ENCODE peak calls at places on chromosomes 3 and 15, in eight cellular contexts. One of them, this sample, is unnamed.

GRCh38 chr3:24296441-24297205 is 198.0 kb downstream of the THRB start:
- DNase-seq in Karpas-422: peak; percentile 30
- DNase-seq in A549: no peak
- DNase-seq in endothelial cell of umbilical vein: no peak
- DNase-seq in K562: no peak
- DNase-seq in hepatocyte: no peak
- DNase-seq in osteoblast: no peak
- DNase-seq in neural progenitor cell: peak; percentile 16
- DNase-seq in this sample: no peak

GRCh38 chr3:62131620-62132019 is 241.7 kb downstream of the FEZF2 start:
- DNase-seq in K562: peak; percentile 28
- DNase-seq in osteoblast: no peak
- DNase-seq in hepatocyte: no peak
- DNase-seq in Karpas-422: peak; percentile 58
- DNase-seq in neural progenitor cell: peak; percentile 22
- DNase-seq in A549: peak; percentile 4
- DNase-seq in endothelial cell of umbilical vein: peak; percentile 47
- DNase-seq in this sample: no peak

GRCh38 chr3:4751057-4752051 is 227.9 kb upstream of the BHLHE40 start:
- DNase-seq in A549: peak; percentile 65
- DNase-seq in osteoblast: peak; percentile 87
- DNase-seq in hepatocyte: peak; percentile 74
- DNase-seq in Karpas-422: no peak
- DNase-seq in endothelial cell of umbilical vein: peak; percentile 92
- DNase-seq in neural progenitor cell: no peak
- DNase-seq in K562: no peak
- DNase-seq in this sample: no peak

GRCh38 chr3:150062492-150062891 is 91.8 kb upstream of the PFN2 start:
- DNase-seq in osteoblast: no peak
- DNase-seq in hepatocyte: peak; percentile 28
- DNase-seq in K562: no peak
- DNase-seq in neural progenitor cell: peak; percentile 31
- DNase-seq in endothelial cell of umbilical vein: no peak
- DNase-seq in Karpas-422: no peak
- DNase-seq in A549: no peak
- DNase-seq in this sample: no peak

GRCh38 chr3:27511724-27512422 is 27.7 kb upstream of the SLC4A7 start:
- DNase-seq in hepatocyte: no peak
- DNase-seq in neural progenitor cell: peak; percentile 26
- DNase-seq in A549: no peak
- DNase-seq in endothelial cell of umbilical vein: no peak
- DNase-seq in Karpas-422: peak; percentile 29
- DNase-seq in osteoblast: no peak
- DNase-seq in K562: no peak
- DNase-seq in this sample: no peak

GRCh38 chr15:43102181-43102580 is 3.7 kb downstream of the UBR1 start:
- DNase-seq in K562: no peak
- DNase-seq in A549: no peak
- DNase-seq in hepatocyte: no peak
- DNase-seq in neural progenitor cell: no peak
- DNase-seq in endothelial cell of umbilical vein: no peak
- DNase-seq in osteoblast: no peak
- DNase-seq in Karpas-422: no peak
- DNase-seq in this sample: no peak

GRCh38 chr3:72977060-72977459 is 19.6 kb upstream of the PPP4R2 start:
- DNase-seq in hepatocyte: no peak
- DNase-seq in K562: no peak
- DNase-seq in osteoblast: no peak
- DNase-seq in endothelial cell of umbilical vein: no peak
- DNase-seq in Karpas-422: no peak
- DNase-seq in neural progenitor cell: no peak
- DNase-seq in A549: no peak
- DNase-seq in this sample: no peak

GRCh38 chr3:126924458-126924857 is 58.5 kb upstream of the PLXNA1 start:
- DNase-seq in osteoblast: no peak
- DNase-seq in Karpas-422: no peak
- DNase-seq in K562: no peak
- DNase-seq in hepatocyte: no peak
- DNase-seq in endothelial cell of umbilical vein: no peak
- DNase-seq in A549: no peak
- DNase-seq in neural progenitor cell: no peak
- DNase-seq in this sample: no peak

GRCh38 chr3:128312271-128312670 is 154.4 kb downstream of the DNAJB8 start:
- DNase-seq in K562: no peak
- DNase-seq in A549: no peak
- DNase-seq in hepatocyte: no peak
- DNase-seq in osteoblast: no peak
- DNase-seq in Karpas-422: no peak
- DNase-seq in neural progenitor cell: no peak
- DNase-seq in endothelial cell of umbilical vein: no peak
- DNase-seq in this sample: no peak

GRCh38 chr3:149628957-149629670 is 28.7 kb downstream of the WWTR1 start:
- DNase-seq in osteoblast: no peak
- DNase-seq in A549: no peak
- DNase-seq in hepatocyte: no peak
- DNase-seq in endothelial cell of umbilical vein: no peak
- DNase-seq in neural progenitor cell: no peak
- DNase-seq in K562: no peak
- DNase-seq in Karpas-422: no peak
- DNase-seq in this sample: no peak

GRCh38 chr3:86937306-86937791 is 53.6 kb downstream of the VGLL3 start:
- DNase-seq in A549: no peak
- DNase-seq in neural progenitor cell: no peak
- DNase-seq in hepatocyte: peak; percentile 38
- DNase-seq in K562: no peak
- DNase-seq in endothelial cell of umbilical vein: no peak
- DNase-seq in Karpas-422: no peak
- DNase-seq in osteoblast: peak; percentile 29
- DNase-seq in this sample: no peak

GRCh38 chr15:26921433-26921832 is 49.5 kb upstream of the GABRG3 start:
- DNase-seq in A549: no peak
- DNase-seq in hepatocyte: no peak
- DNase-seq in Karpas-422: no peak
- DNase-seq in neural progenitor cell: no peak
- DNase-seq in K562: no peak
- DNase-seq in endothelial cell of umbilical vein: no peak
- DNase-seq in osteoblast: no peak
- DNase-seq in this sample: no peak

GRCh38 chr3:184354121-184354728 is 7.2 kb downstream of the CLCN2 start:
- DNase-seq in neural progenitor cell: peak; percentile 69
- DNase-seq in Karpas-422: peak; percentile 89
- DNase-seq in hepatocyte: peak; percentile 66
- DNase-seq in K562: peak; percentile 73
- DNase-seq in endothelial cell of umbilical vein: peak; percentile 37
- DNase-seq in osteoblast: peak; percentile 95
- DNase-seq in A549: peak; percentile 29
- DNase-seq in this sample: peak; percentile 57

GRCh38 chr15:76285241-76285825 is 25.9 kb downstream of the ETFA start:
- DNase-seq in K562: peak; percentile 20
- DNase-seq in Karpas-422: peak; percentile 66
- DNase-seq in neural progenitor cell: no peak
- DNase-seq in A549: peak; percentile 53
- DNase-seq in osteoblast: peak; percentile 43
- DNase-seq in hepatocyte: no peak
- DNase-seq in endothelial cell of umbilical vein: peak; percentile 28
- DNase-seq in this sample: no peak

GRCh38 chr3:108342829-108343478 is 46.6 kb downstream of the HHLA2 start:
- DNase-seq in Karpas-422: peak; percentile 24
- DNase-seq in neural progenitor cell: no peak
- DNase-seq in endothelial cell of umbilical vein: peak; percentile 70
- DNase-seq in K562: no peak
- DNase-seq in hepatocyte: no peak
- DNase-seq in A549: no peak
- DNase-seq in osteoblast: peak; percentile 34
- DNase-seq in this sample: no peak

GRCh38 chr3:142926368-142926944 is 37.0 kb downstream of the PAQR9 start:
- DNase-seq in K562: no peak
- DNase-seq in A549: no peak
- DNase-seq in hepatocyte: no peak
- DNase-seq in neural progenitor cell: no peak
- DNase-seq in Karpas-422: no peak
- DNase-seq in osteoblast: no peak
- DNase-seq in endothelial cell of umbilical vein: no peak
- DNase-seq in this sample: no peak

GRCh38 chr3:188170461-188171459 is 16.8 kb downstream of the LPP start:
- DNase-seq in Karpas-422: no peak
- DNase-seq in osteoblast: no peak
- DNase-seq in K562: no peak
- DNase-seq in neural progenitor cell: no peak
- DNase-seq in A549: peak; percentile 53
- DNase-seq in endothelial cell of umbilical vein: no peak
- DNase-seq in hepatocyte: peak; percentile 46
- DNase-seq in this sample: no peak

GRCh38 chr3:48926425-48927392 is 8.1 kb downstream of the ARIH2 start:
- DNase-seq in endothelial cell of umbilical vein: no peak
- DNase-seq in hepatocyte: peak; percentile 13
- DNase-seq in osteoblast: no peak
- DNase-seq in Karpas-422: no peak
- DNase-seq in neural progenitor cell: no peak
- DNase-seq in A549: no peak
- DNase-seq in K562: no peak
- DNase-seq in this sample: no peak

GRCh38 chr3:41674449-41674848 is 287.5 kb downstream of the ULK4 start:
- DNase-seq in Karpas-422: no peak
- DNase-seq in neural progenitor cell: no peak
- DNase-seq in K562: no peak
- DNase-seq in endothelial cell of umbilical vein: no peak
- DNase-seq in osteoblast: no peak
- DNase-seq in A549: no peak
- DNase-seq in hepatocyte: no peak
- DNase-seq in this sample: no peak

GRCh38 chr3:73100734-73101550 is 39.5 kb downstream of the EBLN2 start:
- DNase-seq in A549: peak; percentile 74
- DNase-seq in K562: peak; percentile 82
- DNase-seq in osteoblast: peak; percentile 95
- DNase-seq in Karpas-422: peak; percentile 93
- DNase-seq in neural progenitor cell: peak; percentile 92
- DNase-seq in endothelial cell of umbilical vein: peak; percentile 70
- DNase-seq in hepatocyte: peak; percentile 93
- DNase-seq in this sample: peak; percentile 83

GRCh38 chr3:195899701-195900425 is 8.5 kb downstream of the TNK2 start:
- DNase-seq in endothelial cell of umbilical vein: no peak
- DNase-seq in K562: no peak
- DNase-seq in hepatocyte: peak; percentile 3
- DNase-seq in A549: no peak
- DNase-seq in Karpas-422: no peak
- DNase-seq in neural progenitor cell: no peak
- DNase-seq in osteoblast: peak; percentile 19
- DNase-seq in this sample: no peak
- H3K4me2 ChIP-seq in endothelial cell of umbilical vein: no peak overlapping the region
- H3K4me2 ChIP-seq in K562: no peak overlapping the region
- H3K4me2 ChIP-seq in hepatocyte: no peak overlapping the region
- H3K4me2 ChIP-seq in A549: no peak overlapping the region
- H3K4me2 ChIP-seq in Karpas-422: no peak overlapping the region
- H3K4me2 ChIP-seq in neural progenitor cell: no peak overlapping the region
- H3K4me2 ChIP-seq in osteoblast: peak overlapping the region; percentile 65
- H3K4me2 ChIP-seq in this sample: no peak overlapping the region

GRCh38 chr3:155332668-155333160 is 39.2 kb upstream of the STRIT1 start:
- DNase-seq in neural progenitor cell: no peak
- DNase-seq in Karpas-422: no peak
- DNase-seq in A549: no peak
- DNase-seq in endothelial cell of umbilical vein: no peak
- DNase-seq in hepatocyte: no peak
- DNase-seq in K562: no peak
- DNase-seq in osteoblast: no peak
- DNase-seq in this sample: no peak

GRCh38 chr3:155334897-155335883 is 41.7 kb upstream of the STRIT1 start:
- DNase-seq in Karpas-422: no peak
- DNase-seq in neural progenitor cell: no peak
- DNase-seq in endothelial cell of umbilical vein: peak; percentile 80
- DNase-seq in K562: peak; percentile 46
- DNase-seq in osteoblast: no peak
- DNase-seq in A549: no peak
- DNase-seq in hepatocyte: no peak
- DNase-seq in this sample: peak; percentile 76

GRCh38 chr3:155330356-155330755 is 36.9 kb upstream of the STRIT1 start:
- DNase-seq in hepatocyte: no peak
- DNase-seq in neural progenitor cell: no peak
- DNase-seq in K562: no peak
- DNase-seq in A549: no peak
- DNase-seq in osteoblast: no peak
- DNase-seq in Karpas-422: no peak
- DNase-seq in endothelial cell of umbilical vein: no peak
- DNase-seq in this sample: no peak

GRCh38 chr3:155335955-155336354 is 42.5 kb upstream of the STRIT1 start:
- DNase-seq in neural progenitor cell: no peak
- DNase-seq in Karpas-422: peak; percentile 43
- DNase-seq in A549: no peak
- DNase-seq in hepatocyte: no peak
- DNase-seq in osteoblast: no peak
- DNase-seq in K562: no peak
- DNase-seq in endothelial cell of umbilical vein: no peak
- DNase-seq in this sample: no peak

DNA sequence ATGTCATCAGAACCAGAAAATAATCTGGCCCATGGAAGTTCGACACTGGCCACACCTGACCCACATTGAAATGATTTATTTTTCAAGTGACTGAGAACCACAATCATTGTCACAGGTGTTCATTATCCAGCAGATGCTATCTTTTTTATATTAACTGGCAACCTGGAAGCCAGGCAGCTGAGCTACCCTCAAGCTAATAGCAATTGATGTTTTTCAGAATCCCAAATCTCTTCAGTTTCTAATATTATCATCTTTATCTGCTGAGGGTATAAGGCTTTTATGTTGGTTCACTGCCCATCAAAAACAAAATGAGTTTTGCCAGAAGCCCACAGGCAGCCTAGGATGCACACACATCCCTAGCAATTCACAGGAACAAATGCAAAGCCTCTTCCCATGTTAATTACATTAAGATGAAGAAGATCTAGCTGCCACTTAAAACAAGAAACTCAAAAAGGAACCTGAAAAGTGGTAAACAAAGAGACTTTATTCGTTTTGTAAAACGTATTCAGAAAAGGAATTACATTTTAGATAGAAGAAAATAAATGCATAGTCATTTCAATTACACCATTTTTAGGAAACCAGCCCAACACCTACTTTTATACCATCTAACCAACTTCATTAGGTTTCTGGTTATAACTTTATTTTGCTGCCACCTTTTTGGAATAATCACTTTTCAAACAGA is 40.9 kb upstream of the STRIT1 start:
- DNase-seq in Karpas-422: no peak
- DNase-seq in hepatocyte: no peak
- DNase-seq in endothelial cell of umbilical vein: no peak
- DNase-seq in K562: no peak
- DNase-seq in osteoblast: no peak
- DNase-seq in A549: no peak
- DNase-seq in neural progenitor cell: no peak
- DNase-seq in this sample: no peak
- H3K4me1 ChIP-seq in Karpas-422: peaks cover 18% of the 10 kb centered on the region
- H3K4me1 ChIP-seq in hepatocyte: peaks cover 7% of the 10 kb centered on the region
- H3K4me1 ChIP-seq in endothelial cell of umbilical vein: no peaks in the 10 kb centered on the region
- H3K4me1 ChIP-seq in K562: peaks cover 30% of the 10 kb centered on the region
- H3K4me1 ChIP-seq in osteoblast: no peaks in the 10 kb centered on the region
- H3K4me1 ChIP-seq in A549: no peaks in the 10 kb centered on the region
- H3K4me1 ChIP-seq in neural progenitor cell: no peaks in the 10 kb centered on the region
- H3K4me1 ChIP-seq in this sample: peaks cover 28% of the 10 kb centered on the region

GRCh38 chr3:156483002-156483401 is 71.9 kb downstream of the SSR3 start:
- DNase-seq in neural progenitor cell: no peak
- DNase-seq in Karpas-422: no peak
- DNase-seq in osteoblast: no peak
- DNase-seq in hepatocyte: no peak
- DNase-seq in K562: no peak
- DNase-seq in A549: no peak
- DNase-seq in endothelial cell of umbilical vein: no peak
- DNase-seq in this sample: no peak
- H3K4me2 ChIP-seq in neural progenitor cell: no peak overlapping the region
- H3K4me2 ChIP-seq in Karpas-422: no peak overlapping the region
- H3K4me2 ChIP-seq in osteoblast: peak overlapping the region; percentile 64
- H3K4me2 ChIP-seq in hepatocyte: peak overlapping the region; percentile 36
- H3K4me2 ChIP-seq in K562: peak overlapping the region; percentile 69
- H3K4me2 ChIP-seq in A549: no peak overlapping the region
- H3K4me2 ChIP-seq in endothelial cell of umbilical vein: no peak overlapping the region
- H3K4me2 ChIP-seq in this sample: peak overlapping the region; percentile 70

GRCh38 chr3:57805674-57806073 is 49.6 kb downstream of the SLMAP start:
- DNase-seq in endothelial cell of umbilical vein: peak; percentile 76
- DNase-seq in osteoblast: peak; percentile 75
- DNase-seq in K562: peak; percentile 37
- DNase-seq in hepatocyte: peak; percentile 28
- DNase-seq in neural progenitor cell: no peak
- DNase-seq in Karpas-422: no peak
- DNase-seq in A549: peak; percentile 84
- DNase-seq in this sample: no peak
- H3K4me1 ChIP-seq in endothelial cell of umbilical vein: peaks cover 27% of the 10 kb centered on the region
- H3K4me1 ChIP-seq in osteoblast: peaks cover 19% of the 10 kb centered on the region
- H3K4me1 ChIP-seq in K562: peaks cover 21% of the 10 kb centered on the region
- H3K4me1 ChIP-seq in hepatocyte: peaks cover 10% of the 10 kb centered on the region
- H3K4me1 ChIP-seq in neural progenitor cell: peaks cover 9% of the 10 kb centered on the region
- H3K4me1 ChIP-seq in Karpas-422: no peaks in the 10 kb centered on the region
- H3K4me1 ChIP-seq in A549: peaks cover 54% of the 10 kb centered on the region
- H3K4me1 ChIP-seq in this sample: peaks cover 8% of the 10 kb centered on the region

This sample was measured in DND-41.